ENCODE peak calls at places on chromosomes 7 and 10, in four cellular contexts. B is astrocyte of the spinal cord, D is psoas muscle, R is PC-3. N is an unnamed sample.

GRCh38 chr7:155620497-155620896 is 24.0 kb upstream of the RBM33 start:
- DNase-seq in B (no peak), D (no peak), R (no peak), N (no peak)

GRCh38 chr10:1465421-1465902 is 271.9 kb downstream of the ADARB2 start:
- DNase-seq in B (no peak), D (no peak), R (no peak), N (no peak)

GRCh38 chr10:133327651-133328357 is 8.9 kb downstream of the CALY start:
- DNase-seq in D (no peak), B (no peak), R (peak), N (no peak)

GRCh38 chr10:111281516-111281915 is 204.7 kb downstream of the ADRA2A start:
- DNase-seq in D (no peak), B (no peak), R (peak), N (no peak)

GRCh38 chr7:18320971-18321567 is 174.5 kb upstream of the HDAC9 start:
- DNase-seq in B (peak), D (no peak), R (peak), N (peak)

GRCh38 chr7:29610031-29610490 is 46.4 kb downstream of the PRR15 start:
- DNase-seq in D (no peak), B (no peak), R (no peak), N (no peak)

GRCh38 chr7:98329974-98330373 is 48.5 kb downstream of the BRI3 start:
- DNase-seq in D (no peak), B (peak), R (no peak), N (no peak)

GRCh38 chr7:116461500-116461899 is 38.0 kb upstream of the CAV2 start:
- DNase-seq in R (peak), D (no peak), B (no peak), N (no peak)

GRCh38 chr10:13490503-13490902 is 38.3 kb downstream of the BEND7 start:
- DNase-seq in R (no peak), B (no peak), D (no peak), N (no peak)

GRCh38 chr7:134792968-134793367 is 13.5 kb downstream of the CALD1 start:
- DNase-seq in D (no peak), B (peak), R (no peak), N (no peak)

GRCh38 chr10:72712136-72712535 is 20.2 kb downstream of the MCU start:
- DNase-seq in D (no peak), R (no peak), B (peak), N (no peak)

GRCh38 chr10:81594991-81595390 is 280.0 kb upstream of the NRG3 start:
- DNase-seq in R (no peak), D (no peak), B (no peak), N (no peak)

GRCh38 chr10:132168571-132169030 is 18.1 kb upstream of the DPYSL4 start:
- DNase-seq in D (peak), R (no peak), B (no peak), N (no peak)

GRCh38 chr7:134371536-134371935 is 54.8 kb upstream of the SLC35B4 start:
- DNase-seq in B (no peak), R (no peak), D (no peak), N (no peak)

GRCh38 chr10:124705817-124706461 is 38.2 kb downstream of the FAM53B start:
- DNase-seq in B (no peak), D (no peak), R (no peak), N (no peak)

GRCh38 chr10:123135415-123136141 is at the start of gene HMX3:
- DNase-seq in R (no peak), B (no peak), D (no peak), N (no peak)

GRCh38 chr7:118590107-118590506 is 365.6 kb downstream of the ANKRD7 start:
- DNase-seq in D (no peak), R (peak), B (peak), N (no peak)

GRCh38 chr7:69318794-69319193 is 279.5 kb upstream of the AUTS2 start:
- DNase-seq in B (no peak), D (no peak), R (no peak), N (no peak)

GRCh38 chr10:95183132-95183450 is 10.9 kb upstream of the ACSM6 start:
- DNase-seq in D (no peak), R (no peak), B (peak), N (no peak)

GRCh38 chr10:70433581-70434280 is 7.8 kb downstream of the NODAL start:
- DNase-seq in B (no peak), R (no peak), D (no peak), N (no peak)

GRCh38 chr7:43591551-43592180 is 8.8 kb downstream of the STK17A start:
- DNase-seq in B (no peak), D (no peak), R (peak), N (no peak)

GRCh38 chr10:132265878-132266496 is 41.8 kb downstream of the STK32C start:
- DNase-seq in B (no peak), R (no peak), D (peak), N (no peak)

GRCh38 chr10:3778708-3779108 is 6.3 kb downstream of the KLF6 start:
- DNase-seq in D (no peak), B (peak), R (no peak), N (no peak)

GRCh38 chr10:28996345-28996744 is 292.5 kb upstream of the LYZL1 start:
- DNase-seq in D (no peak), B (no peak), R (no peak), N (no peak)

GRCh38 chr10:27252267-27253000 is 11.8 kb upstream of the ACBD5 start:
- DNase-seq in B (peak), D (peak), R (no peak), N (no peak)
- TF ChIP-seq CTCF in B (peak), D (peak), R (no peak), N (no peak)

GRCh38 chr7:130492519-130493274 is 812 bp downstream of the MEST start:
- DNase-seq in B (no peak), R (no peak), D (no peak), N (no peak)

GRCh38 chr7:130493275-130493868 is 1.5 kb downstream of the MEST start:
- DNase-seq in R (no peak), B (peak), D (no peak), N (no peak)

GRCh38 chr7:130491841-130492518 is at the start of gene MEST:
- DNase-seq in B (peak), D (no peak), R (no peak), N (no peak)

GRCh38 chr7:130490888-130491771 is 755 bp upstream of the MEST start:
- DNase-seq in D (peak), B (peak), R (no peak), N (no peak)

GRCh38 chr7:130494480-130494879 is 2.6 kb downstream of the MEST start:
- DNase-seq in B (no peak), R (no peak), D (no peak), N (no peak)
- H3K4me3 ChIP-seq in B (peak), R (no peak), D (no peak), N (peak)

GRCh38 chr10:90712529-90712928 is 145.3 kb downstream of the HTR7 start:
- DNase-seq in D (no peak), B (no peak), R (no peak), N (no peak)

GRCh38 chr10:90723416-90724068 is 134.3 kb downstream of the HTR7 start:
- DNase-seq in D (no peak), B (no peak), R (peak), N (no peak)

GRCh38 chr10:90722832-90723231 is 135.0 kb downstream of the HTR7 start:
- DNase-seq in D (no peak), B (no peak), R (no peak), N (no peak)

DNA sequence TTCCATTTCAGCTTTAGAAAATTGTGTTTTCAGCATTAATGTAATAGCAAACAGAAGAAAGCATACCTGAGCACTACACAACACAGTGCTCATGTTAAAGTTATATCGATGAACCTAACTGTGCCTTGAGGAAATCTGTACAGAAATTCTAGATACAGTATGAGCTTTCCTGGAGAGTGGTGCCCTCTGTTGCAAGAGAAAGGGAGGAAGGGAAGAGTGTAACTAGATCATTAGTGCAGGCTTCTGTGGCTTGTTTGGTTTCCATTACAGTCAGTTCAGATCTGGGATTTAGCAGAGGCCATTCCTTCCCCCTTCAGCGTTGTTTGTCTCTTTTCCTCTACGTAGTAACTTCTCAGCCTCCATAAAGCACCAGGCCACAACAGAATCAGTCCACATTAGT is 139.7 kb downstream of the HTR7 start:
- DNase-seq in B (peak), R (peak), D (no peak), N (no peak)
- TF ChIP-seq CTCF in B (peak), R (peak), D (no peak), N (peak)

GRCh38 chr10:100724531-100725027 is 20.8 kb upstream of the PAX2 start:
- DNase-seq in R (no peak), D (no peak), B (no peak), N (no peak)
- H3K4me3 ChIP-seq in R (no peak), D (no peak), B (no peak), N (no peak)

N was measured in astrocyte of the cerebellum.